ENCODE peak calls at places on chromosomes 13 and 19, in nine cellular contexts. J, F, U, Z, C, Q, D, P and R are unnamed samples.

GRCh38 chr19:35513975-35514809 is 743 bp upstream of the DMKN start:
- DNase-seq in J (no peak), F (no peak), U (no peak), Z (no peak), C (no peak), Q (no peak), D (peak; percentile 25), P (no peak), R (no peak)

GRCh38 chr13:93227280-93227905 is 786 bp downstream of the GPC6 start:
- DNase-seq in J (no peak), F (peak; percentile 11), U (peak; percentile 57), Z (no peak), C (peak; percentile 22), Q (no peak), D (peak; percentile 28), P (no peak), R (peak; percentile 14)

GRCh38 chr13:106232680-106233079 is 302.8 kb downstream of the EFNB2 start:
- DNase-seq in J (no peak), F (no peak), U (no peak), Z (no peak), C (no peak), Q (no peak), D (no peak), P (no peak), R (no peak)

GRCh38 chr13:78298657-78299056 is 304.7 kb downstream of the POU4F1 start:
- DNase-seq in J (no peak), F (no peak), U (no peak), Z (no peak), C (no peak), Q (no peak), D (no peak), P (no peak), R (no peak)

GRCh38 chr13:105665284-105665683 is 870.2 kb downstream of the EFNB2 start:
- DNase-seq in J (no peak), F (no peak), U (no peak), Z (peak; percentile 28), C (no peak), Q (no peak), D (no peak), P (no peak), R (no peak)

GRCh38 chr19:2949939-2950285 is 5.1 kb upstream of the ZNF77 start:
- DNase-seq in J (no peak), F (no peak), U (peak; percentile 82), Z (no peak), C (peak; percentile 67), Q (peak; percentile 54), D (peak; percentile 62), P (no peak), R (peak; percentile 45)

GRCh38 chr13:91270031-91270430 is 77.5 kb upstream of the MIR17HG start:
- DNase-seq in J (no peak), F (no peak), U (no peak), Z (no peak), C (no peak), Q (no peak), D (no peak), P (no peak), R (no peak)

GRCh38 chr13:73411067-73411809 is 352.4 kb downstream of the KLF5 start:
- DNase-seq in J (no peak), F (no peak), U (no peak), Z (no peak), C (no peak), Q (no peak), D (no peak), P (no peak), R (no peak)

GRCh38 chr19:8396185-8396562 is 6.0 kb downstream of the RAB11B start:
- DNase-seq in J (no peak), F (no peak), U (no peak), Z (no peak), C (no peak), Q (no peak), D (no peak), P (no peak), R (no peak)

GRCh38 chr19:8397291-8397690 is 7.1 kb downstream of the RAB11B start:
- DNase-seq in J (no peak), F (no peak), U (no peak), Z (no peak), C (no peak), Q (no peak), D (no peak), P (no peak), R (no peak)

GRCh38 chr19:8395621-8396082 is 5.5 kb downstream of the RAB11B start:
- DNase-seq in J (no peak), F (no peak), U (no peak), Z (no peak), C (no peak), Q (no peak), D (no peak), P (no peak), R (no peak)

GRCh38 chr19:8397746-8398721 is 7.9 kb downstream of the RAB11B start:
- DNase-seq in J (peak; percentile 7), F (no peak), U (no peak), Z (no peak), C (no peak), Q (no peak), D (no peak), P (no peak), R (no peak)

DNA sequence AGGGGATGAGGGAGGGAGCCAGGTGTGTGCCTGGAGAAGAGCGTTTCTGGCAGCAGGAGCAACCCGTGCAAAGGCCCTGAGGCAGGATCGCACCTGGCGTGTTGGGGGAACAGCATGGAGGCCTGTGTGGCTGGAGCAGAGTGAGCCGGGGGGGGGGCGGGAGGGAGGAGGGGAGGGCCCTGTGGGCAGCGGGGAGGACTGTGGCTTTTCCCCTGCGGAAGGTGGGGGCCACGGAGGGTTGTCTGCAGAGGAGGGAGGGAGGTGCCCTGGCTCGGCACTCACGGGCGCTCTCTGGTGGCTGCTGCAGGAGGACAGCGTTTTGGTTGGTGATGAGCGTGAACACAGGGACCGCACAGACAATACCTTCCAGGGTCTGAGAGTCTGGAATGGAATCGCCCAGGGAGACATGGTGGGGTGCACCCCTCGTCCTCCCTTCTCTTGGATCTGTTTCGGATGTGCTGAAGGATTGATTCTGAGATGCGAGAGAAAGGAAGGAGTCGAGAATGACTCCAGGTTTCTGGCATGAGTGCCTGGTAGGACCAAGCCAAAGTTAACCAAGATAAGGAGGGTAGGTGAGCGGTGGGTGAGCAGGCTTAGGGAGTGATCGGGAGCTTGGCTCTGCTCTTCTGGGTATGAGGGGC is 6.5 kb downstream of the RAB11B start:
- DNase-seq in J (peak; percentile 85), F (peak; percentile 65), U (peak; percentile 78), Z (no peak), C (peak; percentile 75), Q (no peak), D (peak; percentile 35), P (no peak), R (peak; percentile 89)
- TF ChIP-seq CTCF in J (peak; percentile 74), F (peak; percentile 44), U (peak; percentile 34), Z (peak; percentile 78), C (peak; percentile 49), Q (peak; percentile 63), D (peak; percentile 81), P (peak; percentile 61), R (peak; percentile 64)

GRCh38 chr13:53249236-53249635 is 220.6 kb downstream of the OLFM4 start:
- DNase-seq in J (no peak), F (no peak), U (no peak), Z (no peak), C (no peak), Q (no peak), D (no peak), P (no peak), R (no peak)

GRCh38 chr13:53255795-53256194 is 227.2 kb downstream of the OLFM4 start:
- DNase-seq in J (no peak), F (no peak), U (no peak), Z (no peak), C (no peak), Q (no peak), D (no peak), P (no peak), R (no peak)

GRCh38 chr13:53254495-53254894 is 225.9 kb downstream of the OLFM4 start:
- DNase-seq in J (no peak), F (no peak), U (peak; percentile 44), Z (no peak), C (no peak), Q (no peak), D (no peak), P (no peak), R (no peak)

GRCh38 chr13:53250977-53251376 is 222.4 kb downstream of the OLFM4 start:
- DNase-seq in J (no peak), F (no peak), U (no peak), Z (no peak), C (no peak), Q (no peak), D (no peak), P (no peak), R (no peak)

DNA sequence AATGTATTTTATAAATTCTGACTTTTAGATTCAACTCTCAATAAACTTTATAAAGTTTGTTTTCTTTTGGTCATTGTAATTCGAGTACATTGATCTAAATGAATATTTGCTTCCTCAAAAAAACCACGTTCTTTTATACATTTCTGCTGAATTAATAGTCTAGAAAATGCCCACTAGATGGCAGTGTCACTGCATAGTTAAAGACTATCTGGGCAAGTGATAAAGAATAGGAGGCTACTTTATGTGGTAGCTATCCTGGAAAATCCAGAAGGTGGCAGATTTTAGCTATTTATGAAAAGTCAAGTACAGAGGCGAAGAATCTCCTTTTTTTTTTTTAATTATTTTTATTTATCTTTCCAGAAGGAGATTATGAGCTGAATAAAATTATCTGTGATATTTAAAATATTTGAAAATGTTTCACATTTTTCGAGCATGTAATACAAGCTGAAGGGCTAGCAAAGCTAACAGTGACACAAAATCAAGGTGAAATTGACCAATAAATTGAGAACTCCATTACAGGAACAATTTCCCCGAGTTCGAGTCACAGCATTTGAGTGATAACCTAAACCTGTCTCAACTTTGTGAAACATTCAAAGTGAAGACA is 221.8 kb downstream of the OLFM4 start:
- DNase-seq in J (peak; percentile 40), F (no peak), U (peak; percentile 37), Z (peak; percentile 1), C (no peak), Q (no peak), D (peak; percentile 74), P (no peak), R (peak; percentile 33)
- TF ChIP-seq CTCF in J (peak; percentile 63), F (peak; percentile 83), U (peak; percentile 92), Z (peak; percentile 70), C (peak; percentile 63), Q (peak; percentile 57), D (peak; percentile 72), P (peak; percentile 53), R (peak; percentile 48)

GRCh38 chr19:38251564-38252051 is 4.6 kb downstream of the PPP1R14A start:
- DNase-seq in J (no peak), F (no peak), U (no peak), Z (no peak), C (peak; percentile 79), Q (peak; percentile 73), D (no peak), P (no peak), R (no peak)

GRCh38 chr19:38252935-38253691 is 3.1 kb downstream of the PPP1R14A start:
- DNase-seq in J (peak; percentile 50), F (no peak), U (no peak), Z (no peak), C (peak; percentile 87), Q (peak; percentile 51), D (no peak), P (peak; percentile 55), R (no peak)

GRCh38 chr19:38250428-38250820 is 5.8 kb downstream of the PPP1R14A start:
- DNase-seq in J (no peak), F (no peak), U (no peak), Z (no peak), C (no peak), Q (no peak), D (no peak), P (no peak), R (no peak)

GRCh38 chr19:38252385-38252784 is 3.8 kb downstream of the PPP1R14A start:
- DNase-seq in J (no peak), F (no peak), U (no peak), Z (no peak), C (no peak), Q (no peak), D (no peak), P (no peak), R (no peak)

GRCh38 chr19:38250821-38251563 is 5.2 kb downstream of the PPP1R14A start:
- DNase-seq in J (no peak), F (peak; percentile 81), U (no peak), Z (no peak), C (peak; percentile 89), Q (peak; percentile 64), D (peak; percentile 82), P (peak; percentile 61), R (no peak)
- TF ChIP-seq CTCF in J (no peak), F (no peak), U (no peak), Z (no peak), C (no peak), Q (no peak), D (no peak), P (no peak), R (no peak)

DNA sequence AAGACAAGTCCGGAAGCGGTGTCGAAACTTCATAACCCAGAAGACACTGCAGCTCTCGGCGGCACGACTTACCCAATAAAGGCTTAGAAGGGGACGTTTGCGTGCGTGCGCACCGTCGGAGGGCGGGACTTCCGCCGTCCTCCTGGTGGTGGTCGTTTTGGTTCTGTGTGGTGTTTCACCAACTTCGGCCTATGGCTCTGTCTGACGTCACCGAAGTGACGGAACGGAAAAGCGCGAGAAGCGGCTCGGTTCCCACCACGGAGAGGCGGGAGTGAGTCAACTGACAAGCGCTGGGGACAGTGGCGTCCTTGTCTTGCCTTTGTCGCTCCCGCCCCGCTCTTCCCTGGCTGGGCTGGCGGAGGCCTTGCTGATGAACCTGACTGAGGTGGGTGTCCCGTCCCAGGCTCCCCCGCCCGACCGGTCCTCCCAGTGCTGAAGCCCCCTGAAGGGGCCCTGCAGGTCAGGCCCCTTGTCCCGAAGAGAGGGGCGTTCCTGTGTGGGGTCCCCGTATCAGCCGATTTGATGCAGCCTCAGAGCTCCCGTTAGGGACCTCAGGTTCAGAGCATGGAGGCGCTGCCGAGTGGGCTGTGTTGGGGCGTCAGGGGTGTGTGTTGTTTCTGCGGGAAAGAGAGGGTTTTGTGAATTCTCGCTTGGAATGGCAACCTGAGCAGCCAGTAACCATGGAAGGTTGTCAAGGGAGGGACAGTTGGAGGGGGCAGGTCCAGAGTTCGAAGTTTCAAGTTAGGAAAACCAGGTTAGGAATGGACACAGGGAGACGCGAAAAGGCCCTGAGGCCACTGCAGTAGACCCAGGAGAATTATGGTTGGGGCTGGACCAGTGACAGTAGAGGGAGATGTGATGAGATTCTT is at the start of gene ZNF548:
- DNase-seq in J (peak; percentile 91), F (peak; percentile 95), U (peak; percentile 96), Z (peak; percentile 96), C (peak; percentile 98), Q (peak; percentile 98), D (peak; percentile 99), P (peak; percentile 97), R (peak; percentile 93)
- TF ChIP-seq CTCF in J (no peak), F (peak; percentile 31), U (no peak), Z (peak; percentile 25), C (peak; percentile 8), Q (peak; percentile 50), D (peak; percentile 63), P (peak; percentile 27), R (no peak)